ENCODE peak calls at places on chromosomes 11 and 22, in nine cellular contexts. J is astrocyte; L is heart left ventricle; V is WERI-Rb-1; K is body of pancreas; R is IMR-90; F is CD8-positive, alpha-beta T cell; X is PC-9; D is tibial artery. Q is an unnamed sample.

GRCh38 chr11:45038923-45039322 is 88.2 kb upstream of the TP53I11 start:
- DNase-seq in J (no peak), L (no peak), V (no peak), K (no peak), R (no peak), F (no peak), X (no peak), D (no peak), Q (no peak)

GRCh38 chr22:36541831-36542391 is 12.9 kb upstream of the EIF3D start:
- DNase-seq in J (peak; percentile 95), L (no peak), V (no peak), K (no peak), R (peak; percentile 96), F (no peak), X (peak; percentile 82), D (no peak), Q (no peak)

GRCh38 chr11:4459470-4459869 is 10.4 kb downstream of the OR52K2 start:
- DNase-seq in J (no peak), L (peak; percentile 32), V (no peak), K (peak; percentile 13), R (no peak), F (no peak), X (no peak), D (no peak), Q (no peak)

GRCh38 chr22:49712195-49712791 is 115.4 kb downstream of the BRD1 start:
- DNase-seq in J (no peak), L (no peak), V (no peak), K (no peak), R (no peak), F (no peak), X (no peak), D (peak; percentile 44), Q (no peak)

GRCh38 chr11:76371170-76371569 is 9.8 kb downstream of the THAP12 start:
- DNase-seq in J (peak; percentile 75), L (no peak), V (no peak), K (peak; percentile 45), R (peak; percentile 94), F (no peak), X (no peak), D (no peak), Q (peak; percentile 13)

GRCh38 chr22:37342065-37342464 is 59.8 kb downstream of the CYTH4 start:
- DNase-seq in J (no peak), L (no peak), V (no peak), K (no peak), R (no peak), F (no peak), X (no peak), D (no peak), Q (no peak)

GRCh38 chr22:27952091-27952490 is 33.0 kb upstream of the PITPNB start:
- DNase-seq in J (peak; percentile 59), L (no peak), V (no peak), K (no peak), R (peak; percentile 81), F (no peak), X (no peak), D (no peak), Q (no peak)

GRCh38 chr11:73157141-73158010 is 15.3 kb upstream of the FCHSD2 start:
- DNase-seq in J (peak; percentile 72), L (peak; percentile 87), V (no peak), K (no peak), R (peak; percentile 81), F (no peak), X (peak; percentile 72), D (peak; percentile 87), Q (peak; percentile 82)

GRCh38 chr11:9663699-9664275 is at the start of gene SWAP70:
- DNase-seq in J (peak; percentile 79), L (peak; percentile 93), V (peak; percentile 88), K (peak; percentile 92), R (peak; percentile 82), F (peak; percentile 71), X (peak; percentile 87), D (peak; percentile 95), Q (peak; percentile 91)

GRCh38 chr22:45349916-45350315 is 40.2 kb downstream of the FAM118A start:
- DNase-seq in J (no peak), L (no peak), V (no peak), K (no peak), R (no peak), F (no peak), X (no peak), D (no peak), Q (no peak)
- H3K36me3 ChIP-seq in J (no peaks in the 10 kb centered on the region), L (no peaks in the 10 kb centered on the region), V (peaks cover 5% of the 10 kb centered on the region), K (no peaks in the 10 kb centered on the region), R (peaks cover 2% of the 10 kb centered on the region), F (no peaks in the 10 kb centered on the region), X (no peaks in the 10 kb centered on the region), D (no peaks in the 10 kb centered on the region), Q (no peaks in the 10 kb centered on the region)

DNA sequence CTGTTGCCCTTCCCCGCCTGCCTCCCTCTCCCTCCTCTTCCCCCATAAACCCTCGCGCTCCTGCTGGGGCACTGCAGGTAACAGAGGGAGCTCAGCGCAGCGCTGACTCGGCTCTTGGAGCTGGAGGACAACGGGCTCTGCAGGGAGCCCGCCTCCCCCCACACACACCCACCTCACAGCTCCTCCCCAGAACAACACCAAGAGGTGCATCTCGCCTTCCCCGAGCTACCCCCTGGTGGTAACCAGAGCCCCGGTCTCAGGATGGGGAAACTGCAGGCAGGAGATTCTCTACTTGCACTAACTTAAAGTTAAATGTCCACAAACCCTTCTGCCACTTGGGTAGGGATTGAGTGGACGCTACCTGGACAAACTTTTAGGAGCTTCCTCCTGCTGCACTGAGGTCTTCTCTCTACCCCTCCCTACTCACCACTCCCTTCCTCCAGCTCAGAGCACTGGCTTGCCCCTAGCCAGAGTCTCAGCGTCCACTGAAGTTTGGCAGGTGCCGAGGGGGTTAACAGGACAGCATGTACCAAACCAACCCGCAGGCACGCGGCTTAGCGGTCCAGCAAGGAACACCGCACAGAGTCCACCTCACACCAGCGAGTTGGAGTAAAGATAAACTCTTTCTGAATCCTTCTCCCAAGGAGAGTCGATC is 4.0 kb upstream of the SCN4B start:
- DNase-seq in J (no peak), L (no peak), V (peak; percentile 68), K (peak; percentile 21), R (no peak), F (no peak), X (no peak), D (no peak), Q (no peak)
- TF ChIP-seq CTCF in J (no peak), L (no peak), V (no peak), K (no peak), R (no peak), F (no peak), X (no peak), D (no peak), Q (no peak)

DNA sequence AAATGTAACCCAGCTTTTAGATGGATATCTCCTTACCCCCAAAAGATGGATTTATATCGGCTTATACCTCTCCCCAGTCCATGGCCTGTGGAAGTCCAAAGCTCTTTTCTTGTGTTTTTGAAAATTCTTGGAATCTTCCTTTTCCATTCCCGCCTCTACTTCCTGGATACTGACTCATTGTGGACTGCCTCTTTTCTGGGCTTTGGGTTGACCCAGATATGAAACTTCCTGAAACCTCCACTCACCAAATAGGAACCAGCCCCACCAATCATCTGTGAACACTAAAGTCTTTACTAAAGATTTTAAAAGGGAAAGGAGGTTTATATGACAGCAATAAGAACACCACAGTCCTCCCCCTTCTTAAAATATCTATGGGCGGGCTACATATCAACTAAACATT is 163.4 kb upstream of the SYN3 start:
- DNase-seq in J (no peak), L (no peak), V (no peak), K (no peak), R (no peak), F (no peak), X (no peak), D (no peak), Q (peak; percentile 20)
- H3K4me3 ChIP-seq in J (no peak overlapping the region), L (no peak overlapping the region), V (no peak overlapping the region), K (no peak overlapping the region), R (no peak overlapping the region), F (no peak overlapping the region), X (no peak overlapping the region), D (peak overlapping the region; percentile 16), Q (no peak overlapping the region)

DNA sequence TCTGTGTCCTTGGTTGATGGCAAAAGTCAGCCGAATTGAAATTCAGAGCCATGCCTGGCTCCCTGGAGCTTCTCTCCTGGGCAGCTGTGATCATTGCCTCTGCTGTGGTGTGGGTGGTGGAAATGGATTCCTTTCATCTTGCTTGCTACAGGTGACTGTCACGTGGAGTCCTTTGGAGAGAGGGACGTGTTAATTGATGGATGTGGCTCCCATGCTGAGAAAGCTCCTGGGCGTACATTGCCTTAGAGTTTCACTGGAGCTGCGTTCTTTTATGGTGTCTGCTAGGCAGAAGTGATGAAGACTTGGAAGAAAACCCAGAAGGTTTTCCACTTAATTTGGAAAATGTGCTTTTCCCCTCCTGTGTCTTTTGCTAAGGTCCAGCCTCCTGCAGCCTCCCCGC is 41.9 kb upstream of the PPP6R3 start:
- DNase-seq in J (no peak), L (no peak), V (no peak), K (no peak), R (no peak), F (no peak), X (no peak), D (no peak), Q (no peak)
- H3K36me3 ChIP-seq in J (peaks cover 2% of the 10 kb centered on the region), L (peaks cover 75% of the 10 kb centered on the region), V (peaks cover 31% of the 10 kb centered on the region), K (peaks cover 5% of the 10 kb centered on the region), R (peaks cover 35% of the 10 kb centered on the region), F (no peaks in the 10 kb centered on the region), X (peaks cover 12% of the 10 kb centered on the region), D (peaks cover 43% of the 10 kb centered on the region), Q (peaks cover 3% of the 10 kb centered on the region)